ENCODE peak calls at places on chromosomes 2 and 18, in six cellular contexts. One of them, this sample, is unnamed.

GRCh38 chr2:120567128-120567527 is 168.5 kb upstream of the GLI2 start:
- DNase-seq in Karpas-422: no peak
- DNase-seq in tibial artery: no peak
- DNase-seq in PC-3: no peak
- DNase-seq in SJSA1: no peak
- DNase-seq in cardiac muscle cell: no peak
- DNase-seq in this sample: no peak

GRCh38 chr18:49238433-49239042 is 221.9 kb downstream of the DYM start:
- DNase-seq in Karpas-422: peak; percentile 71
- DNase-seq in tibial artery: no peak
- DNase-seq in PC-3: peak; percentile 35
- DNase-seq in SJSA1: no peak
- DNase-seq in cardiac muscle cell: peak; percentile 55
- DNase-seq in this sample: no peak

GRCh38 chr2:236507393-236508085 is 62.1 kb upstream of the ACKR3 start:
- DNase-seq in Karpas-422: no peak
- DNase-seq in tibial artery: no peak
- DNase-seq in PC-3: no peak
- DNase-seq in SJSA1: no peak
- DNase-seq in cardiac muscle cell: peak; percentile 92
- DNase-seq in this sample: peak; percentile 79

GRCh38 chr18:46755315-46756171 is 1.3 kb downstream of the ST8SIA5 start:
- DNase-seq in Karpas-422: no peak
- DNase-seq in tibial artery: no peak
- DNase-seq in PC-3: no peak
- DNase-seq in SJSA1: no peak
- DNase-seq in cardiac muscle cell: no peak
- DNase-seq in this sample: no peak

GRCh38 chr2:55000335-55000734 is 49.9 kb downstream of the RTN4 start:
- DNase-seq in Karpas-422: peak; percentile 42
- DNase-seq in tibial artery: no peak
- DNase-seq in PC-3: no peak
- DNase-seq in SJSA1: no peak
- DNase-seq in cardiac muscle cell: no peak
- DNase-seq in this sample: no peak

GRCh38 chr2:67846341-67847070 is 216.3 kb downstream of the C1D start:
- DNase-seq in Karpas-422: peak; percentile 95
- DNase-seq in tibial artery: peak; percentile 93
- DNase-seq in PC-3: peak; percentile 98
- DNase-seq in SJSA1: peak; percentile 80
- DNase-seq in cardiac muscle cell: peak; percentile 90
- DNase-seq in this sample: peak; percentile 83

GRCh38 chr18:12628706-12629702 is 28.9 kb downstream of the SPIRE1 start:
- DNase-seq in Karpas-422: no peak
- DNase-seq in tibial artery: no peak
- DNase-seq in PC-3: peak; percentile 73
- DNase-seq in SJSA1: no peak
- DNase-seq in cardiac muscle cell: no peak
- DNase-seq in this sample: no peak

GRCh38 chr2:65663831-65664407 is 231.5 kb upstream of the SPRED2 start:
- DNase-seq in Karpas-422: no peak
- DNase-seq in tibial artery: no peak
- DNase-seq in PC-3: no peak
- DNase-seq in SJSA1: no peak
- DNase-seq in cardiac muscle cell: no peak
- DNase-seq in this sample: no peak

GRCh38 chr18:45059695-45060094 is 379.0 kb downstream of the SETBP1 start:
- DNase-seq in Karpas-422: no peak
- DNase-seq in tibial artery: no peak
- DNase-seq in PC-3: peak; percentile 71
- DNase-seq in SJSA1: no peak
- DNase-seq in cardiac muscle cell: no peak
- DNase-seq in this sample: no peak

GRCh38 chr2:218276986-218277755 is 6.9 kb downstream of the PNKD start:
- DNase-seq in Karpas-422: no peak
- DNase-seq in tibial artery: no peak
- DNase-seq in PC-3: peak; percentile 38
- DNase-seq in SJSA1: no peak
- DNase-seq in cardiac muscle cell: no peak
- DNase-seq in this sample: peak; percentile 22

GRCh38 chr18:57759650-57760049 is 43.5 kb downstream of the ATP8B1 start:
- DNase-seq in Karpas-422: no peak
- DNase-seq in tibial artery: no peak
- DNase-seq in PC-3: no peak
- DNase-seq in SJSA1: peak; percentile 55
- DNase-seq in cardiac muscle cell: no peak
- DNase-seq in this sample: no peak

GRCh38 chr2:12288048-12288447 is 428.7 kb upstream of the TRIB2 start:
- DNase-seq in Karpas-422: no peak
- DNase-seq in tibial artery: no peak
- DNase-seq in PC-3: no peak
- DNase-seq in SJSA1: no peak
- DNase-seq in cardiac muscle cell: no peak
- DNase-seq in this sample: no peak

GRCh38 chr2:11710210-11710609 is 36.2 kb upstream of the LPIN1 start:
- DNase-seq in Karpas-422: no peak
- DNase-seq in tibial artery: no peak
- DNase-seq in PC-3: peak; percentile 93
- DNase-seq in SJSA1: peak; percentile 75
- DNase-seq in cardiac muscle cell: no peak
- DNase-seq in this sample: no peak

GRCh38 chr2:75076088-75076487 is 117.6 kb downstream of the POLE4 start:
- DNase-seq in Karpas-422: no peak
- DNase-seq in tibial artery: no peak
- DNase-seq in PC-3: no peak
- DNase-seq in SJSA1: no peak
- DNase-seq in cardiac muscle cell: no peak
- DNase-seq in this sample: no peak

GRCh38 chr2:197075286-197075685 is 148.8 kb upstream of the PGAP1 start:
- DNase-seq in Karpas-422: no peak
- DNase-seq in tibial artery: no peak
- DNase-seq in PC-3: no peak
- DNase-seq in SJSA1: no peak
- DNase-seq in cardiac muscle cell: no peak
- DNase-seq in this sample: no peak

GRCh38 chr2:236250909-236251579 is 13.2 kb downstream of the ASB18 start:
- DNase-seq in Karpas-422: no peak
- DNase-seq in tibial artery: no peak
- DNase-seq in PC-3: no peak
- DNase-seq in SJSA1: no peak
- DNase-seq in cardiac muscle cell: peak; percentile 62
- DNase-seq in this sample: no peak

GRCh38 chr18:49993299-49993698 is 180.0 kb upstream of the ACAA2 start:
- DNase-seq in Karpas-422: no peak
- DNase-seq in tibial artery: no peak
- DNase-seq in PC-3: no peak
- DNase-seq in SJSA1: no peak
- DNase-seq in cardiac muscle cell: no peak
- DNase-seq in this sample: no peak

GRCh38 chr2:53970095-53970897 is 497 bp downstream of the PSME4 start:
- DNase-seq in Karpas-422: peak; percentile 77
- DNase-seq in tibial artery: peak; percentile 71
- DNase-seq in PC-3: peak; percentile 22
- DNase-seq in SJSA1: peak; percentile 48
- DNase-seq in cardiac muscle cell: peak; percentile 72
- DNase-seq in this sample: peak; percentile 65

GRCh38 chr2:133130548-133131246 is 437.6 kb downstream of the NCKAP5 start:
- DNase-seq in Karpas-422: no peak
- DNase-seq in tibial artery: no peak
- DNase-seq in PC-3: peak; percentile 80
- DNase-seq in SJSA1: no peak
- DNase-seq in cardiac muscle cell: no peak
- DNase-seq in this sample: no peak

GRCh38 chr2:144349674-144350073 is 170.2 kb downstream of the ZEB2 start:
- DNase-seq in Karpas-422: no peak
- DNase-seq in tibial artery: no peak
- DNase-seq in PC-3: no peak
- DNase-seq in SJSA1: no peak
- DNase-seq in cardiac muscle cell: no peak
- DNase-seq in this sample: no peak

GRCh38 chr2:223041527-223042109 is 10.4 kb upstream of the KCNE4 start:
- DNase-seq in Karpas-422: no peak
- DNase-seq in tibial artery: peak; percentile 94
- DNase-seq in PC-3: peak; percentile 86
- DNase-seq in SJSA1: peak; percentile 97
- DNase-seq in cardiac muscle cell: no peak
- DNase-seq in this sample: peak; percentile 51

GRCh38 chr2:29663266-29663665 is 258.1 kb downstream of the ALK start:
- DNase-seq in Karpas-422: no peak
- DNase-seq in tibial artery: no peak
- DNase-seq in PC-3: peak; percentile 83
- DNase-seq in SJSA1: no peak
- DNase-seq in cardiac muscle cell: no peak
- DNase-seq in this sample: no peak

GRCh38 chr2:185608799-185609198 is 129.8 kb upstream of the FSIP2 start:
- DNase-seq in Karpas-422: no peak
- DNase-seq in tibial artery: no peak
- DNase-seq in PC-3: peak; percentile 71
- DNase-seq in SJSA1: no peak
- DNase-seq in cardiac muscle cell: no peak
- DNase-seq in this sample: no peak

GRCh38 chr2:205130111-205130829 is 552.0 kb upstream of the NRP2 start:
- DNase-seq in Karpas-422: no peak
- DNase-seq in tibial artery: no peak
- DNase-seq in PC-3: no peak
- DNase-seq in SJSA1: no peak
- DNase-seq in cardiac muscle cell: no peak
- DNase-seq in this sample: no peak

GRCh38 chr2:196259507-196260481 is 88.4 kb upstream of the STK17B start:
- DNase-seq in Karpas-422: no peak
- DNase-seq in tibial artery: no peak
- DNase-seq in PC-3: peak; percentile 86
- DNase-seq in SJSA1: peak; percentile 54
- DNase-seq in cardiac muscle cell: peak; percentile 28
- DNase-seq in this sample: no peak

GRCh38 chr2:69521747-69522146 is 84.5 kb upstream of the NFU1 start:
- DNase-seq in Karpas-422: no peak
- DNase-seq in tibial artery: no peak
- DNase-seq in PC-3: no peak
- DNase-seq in SJSA1: no peak
- DNase-seq in cardiac muscle cell: no peak
- DNase-seq in this sample: no peak
- H3K36me3 ChIP-seq in Karpas-422: no peaks in the 10 kb centered on the region
- H3K36me3 ChIP-seq in tibial artery: peaks cover 82% of the 10 kb centered on the region
- H3K36me3 ChIP-seq in PC-3: peaks cover 11% of the 10 kb centered on the region
- H3K36me3 ChIP-seq in SJSA1: peaks cover 90% of the 10 kb centered on the region
- H3K36me3 ChIP-seq in cardiac muscle cell: peaks cover 71% of the 10 kb centered on the region
- H3K36me3 ChIP-seq in this sample: peaks cover 100% of the 10 kb centered on the region

DNA sequence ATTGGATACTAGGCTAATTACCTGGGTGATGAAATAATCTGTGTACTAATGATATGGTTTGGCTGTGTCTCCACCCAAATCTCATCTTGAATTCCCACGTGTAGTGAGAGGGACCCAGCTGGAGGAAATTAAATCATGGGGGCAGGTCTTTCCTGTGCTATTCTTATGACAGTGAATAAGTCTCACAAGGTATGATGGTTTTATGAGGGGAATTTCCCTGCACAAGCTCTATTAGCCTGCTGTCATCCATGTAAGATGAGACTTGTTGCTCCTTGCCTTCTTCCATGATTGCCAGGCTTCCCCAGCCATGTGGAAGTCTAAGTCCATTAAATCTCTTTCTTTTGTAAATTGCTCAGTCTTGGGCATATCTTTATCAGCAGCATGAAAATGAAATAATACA is 394.1 kb upstream of the SYT4 start:
- DNase-seq in Karpas-422: no peak
- DNase-seq in tibial artery: no peak
- DNase-seq in PC-3: peak; percentile 15
- DNase-seq in SJSA1: no peak
- DNase-seq in cardiac muscle cell: no peak
- DNase-seq in this sample: no peak
- H3K4me3 ChIP-seq in Karpas-422: no peak overlapping the region
- H3K4me3 ChIP-seq in tibial artery: no peak overlapping the region
- H3K4me3 ChIP-seq in PC-3: no peak overlapping the region
- H3K4me3 ChIP-seq in SJSA1: no peak overlapping the region
- H3K4me3 ChIP-seq in cardiac muscle cell: no peak overlapping the region
- H3K4me3 ChIP-seq in this sample: no peak overlapping the region

DNA sequence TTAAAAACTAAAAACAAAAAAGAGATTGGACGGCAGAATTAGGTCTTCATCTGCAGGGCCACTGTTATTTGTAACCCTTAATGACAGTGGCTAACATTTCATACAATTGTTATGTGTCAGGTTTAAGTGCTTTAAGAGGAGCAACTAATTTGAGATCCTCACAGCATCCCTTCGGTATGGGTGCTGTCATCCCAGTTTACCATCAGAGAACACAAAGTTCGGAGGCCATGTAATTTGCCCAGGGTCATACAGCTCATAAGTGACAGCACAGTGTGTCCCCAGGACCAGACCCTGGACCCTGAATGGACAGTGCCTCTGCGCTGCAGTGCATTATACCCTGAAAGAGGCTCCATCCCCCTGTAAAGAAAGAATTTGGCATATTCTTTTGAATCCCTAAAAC is 114.7 kb downstream of the FEZ2 start:
- DNase-seq in Karpas-422: no peak
- DNase-seq in tibial artery: no peak
- DNase-seq in PC-3: no peak
- DNase-seq in SJSA1: no peak
- DNase-seq in cardiac muscle cell: peak; percentile 30
- DNase-seq in this sample: no peak
- H3K36me3 ChIP-seq in Karpas-422: no peaks in the 10 kb centered on the region
- H3K36me3 ChIP-seq in tibial artery: peaks cover 45% of the 10 kb centered on the region
- H3K36me3 ChIP-seq in PC-3: peaks cover 57% of the 10 kb centered on the region
- H3K36me3 ChIP-seq in SJSA1: peaks cover 68% of the 10 kb centered on the region
- H3K36me3 ChIP-seq in cardiac muscle cell: no peaks in the 10 kb centered on the region
- H3K36me3 ChIP-seq in this sample: peaks cover 47% of the 10 kb centered on the region

GRCh38 chr2:3434005-3434404 is 54.5 kb downstream of the TRAPPC12 start:
- DNase-seq in Karpas-422: no peak
- DNase-seq in tibial artery: no peak
- DNase-seq in PC-3: no peak
- DNase-seq in SJSA1: no peak
- DNase-seq in cardiac muscle cell: no peak
- DNase-seq in this sample: no peak
- H3K4me3 ChIP-seq in Karpas-422: no peak overlapping the region
- H3K4me3 ChIP-seq in tibial artery: no peak overlapping the region
- H3K4me3 ChIP-seq in PC-3: no peak overlapping the region
- H3K4me3 ChIP-seq in SJSA1: no peak overlapping the region
- H3K4me3 ChIP-seq in cardiac muscle cell: no peak overlapping the region
- H3K4me3 ChIP-seq in this sample: no peak overlapping the region

This sample was measured in lower lobe of right lung.